ENCODE peak calls at places on chromosomes 4 and X, in ten cellular contexts. One of them, this sample, is unnamed.

GRCh38 chr4:150145090-150145949 is 67.1 kb downstream of the DCLK2 start:
- DNase-seq in Calu3: no peak
- DNase-seq in NAMALWA: no peak
- DNase-seq in fibroblast of gingiva: no peak
- DNase-seq in activated gamma-delta T cell treated with anti-CD3 and anti-CD28 coated beads, Interleukin-2, amount 50 U/mL, for 16 hours: no peak
- DNase-seq in progenitor cell of endocrine pancreas: no peak
- DNase-seq in ACHN: peak; percentile 13
- DNase-seq in stromal cell of bone marrow: no peak
- DNase-seq in T-helper 9 cell: no peak
- DNase-seq in activated naive CD8-positive, alpha-beta T cell treated with anti-CD3 and anti-CD28 coated beads, Interleukin-2, amount 50 U/mL, for 24 hours: no peak
- DNase-seq in this sample: no peak

GRCh38 chr4:36386691-36387090 is 105.3 kb downstream of the DTHD1 start:
- DNase-seq in activated naive CD8-positive, alpha-beta T cell treated with anti-CD3 and anti-CD28 coated beads, Interleukin-2, amount 50 U/mL, for 24 hours: no peak
- DNase-seq in NAMALWA: no peak
- DNase-seq in fibroblast of gingiva: no peak
- DNase-seq in activated gamma-delta T cell treated with anti-CD3 and anti-CD28 coated beads, Interleukin-2, amount 50 U/mL, for 16 hours: no peak
- DNase-seq in Calu3: no peak
- DNase-seq in stromal cell of bone marrow: no peak
- DNase-seq in ACHN: no peak
- DNase-seq in progenitor cell of endocrine pancreas: no peak
- DNase-seq in T-helper 9 cell: no peak
- DNase-seq in this sample: no peak

GRCh38 chr4:98801259-98801725 is 127.6 kb downstream of the EIF4E start:
- DNase-seq in ACHN: no peak
- DNase-seq in activated gamma-delta T cell treated with anti-CD3 and anti-CD28 coated beads, Interleukin-2, amount 50 U/mL, for 16 hours: no peak
- DNase-seq in activated naive CD8-positive, alpha-beta T cell treated with anti-CD3 and anti-CD28 coated beads, Interleukin-2, amount 50 U/mL, for 24 hours: no peak
- DNase-seq in progenitor cell of endocrine pancreas: no peak
- DNase-seq in Calu3: no peak
- DNase-seq in T-helper 9 cell: no peak
- DNase-seq in fibroblast of gingiva: no peak
- DNase-seq in stromal cell of bone marrow: no peak
- DNase-seq in NAMALWA: no peak
- DNase-seq in this sample: no peak

GRCh38 chr4:184755278-184755677 is 21.4 kb upstream of the CENPU start:
- DNase-seq in NAMALWA: no peak
- DNase-seq in fibroblast of gingiva: peak; percentile 45
- DNase-seq in Calu3: no peak
- DNase-seq in activated naive CD8-positive, alpha-beta T cell treated with anti-CD3 and anti-CD28 coated beads, Interleukin-2, amount 50 U/mL, for 24 hours: no peak
- DNase-seq in progenitor cell of endocrine pancreas: no peak
- DNase-seq in stromal cell of bone marrow: no peak
- DNase-seq in ACHN: no peak
- DNase-seq in T-helper 9 cell: no peak
- DNase-seq in activated gamma-delta T cell treated with anti-CD3 and anti-CD28 coated beads, Interleukin-2, amount 50 U/mL, for 16 hours: no peak
- DNase-seq in this sample: no peak

GRCh38 chrX:39983715-39984114 is 114.0 kb downstream of the BCOR start:
- DNase-seq in activated gamma-delta T cell treated with anti-CD3 and anti-CD28 coated beads, Interleukin-2, amount 50 U/mL, for 16 hours: no peak
- DNase-seq in T-helper 9 cell: no peak
- DNase-seq in NAMALWA: no peak
- DNase-seq in activated naive CD8-positive, alpha-beta T cell treated with anti-CD3 and anti-CD28 coated beads, Interleukin-2, amount 50 U/mL, for 24 hours: no peak
- DNase-seq in progenitor cell of endocrine pancreas: no peak
- DNase-seq in Calu3: no peak
- DNase-seq in fibroblast of gingiva: no peak
- DNase-seq in stromal cell of bone marrow: no peak
- DNase-seq in ACHN: no peak
- DNase-seq in this sample: no peak

GRCh38 chrX:118152721-118153120 is 36.1 kb upstream of the KLHL13 start:
- DNase-seq in stromal cell of bone marrow: no peak
- DNase-seq in activated naive CD8-positive, alpha-beta T cell treated with anti-CD3 and anti-CD28 coated beads, Interleukin-2, amount 50 U/mL, for 24 hours: no peak
- DNase-seq in NAMALWA: no peak
- DNase-seq in activated gamma-delta T cell treated with anti-CD3 and anti-CD28 coated beads, Interleukin-2, amount 50 U/mL, for 16 hours: no peak
- DNase-seq in Calu3: no peak
- DNase-seq in T-helper 9 cell: no peak
- DNase-seq in progenitor cell of endocrine pancreas: no peak
- DNase-seq in fibroblast of gingiva: no peak
- DNase-seq in ACHN: no peak
- DNase-seq in this sample: no peak

GRCh38 chrX:72685018-72685417 is 29.1 kb downstream of the PHKA1 start:
- DNase-seq in fibroblast of gingiva: no peak
- DNase-seq in activated gamma-delta T cell treated with anti-CD3 and anti-CD28 coated beads, Interleukin-2, amount 50 U/mL, for 16 hours: no peak
- DNase-seq in NAMALWA: no peak
- DNase-seq in stromal cell of bone marrow: no peak
- DNase-seq in progenitor cell of endocrine pancreas: no peak
- DNase-seq in activated naive CD8-positive, alpha-beta T cell treated with anti-CD3 and anti-CD28 coated beads, Interleukin-2, amount 50 U/mL, for 24 hours: no peak
- DNase-seq in Calu3: no peak
- DNase-seq in ACHN: no peak
- DNase-seq in T-helper 9 cell: no peak
- DNase-seq in this sample: no peak

GRCh38 chr4:121252224-121252806 is 88.2 kb upstream of the TNIP3 start:
- DNase-seq in activated naive CD8-positive, alpha-beta T cell treated with anti-CD3 and anti-CD28 coated beads, Interleukin-2, amount 50 U/mL, for 24 hours: peak; percentile 65
- DNase-seq in T-helper 9 cell: peak; percentile 49
- DNase-seq in activated gamma-delta T cell treated with anti-CD3 and anti-CD28 coated beads, Interleukin-2, amount 50 U/mL, for 16 hours: peak; percentile 38
- DNase-seq in ACHN: peak; percentile 75
- DNase-seq in NAMALWA: peak; percentile 70
- DNase-seq in Calu3: peak; percentile 58
- DNase-seq in fibroblast of gingiva: peak; percentile 61
- DNase-seq in progenitor cell of endocrine pancreas: peak; percentile 31
- DNase-seq in stromal cell of bone marrow: peak; percentile 53
- DNase-seq in this sample: peak; percentile 19

GRCh38 chr4:74501579-74501978 is 56.6 kb downstream of the AREG start:
- DNase-seq in T-helper 9 cell: no peak
- DNase-seq in progenitor cell of endocrine pancreas: no peak
- DNase-seq in ACHN: peak; percentile 43
- DNase-seq in NAMALWA: no peak
- DNase-seq in Calu3: no peak
- DNase-seq in fibroblast of gingiva: peak; percentile 45
- DNase-seq in activated naive CD8-positive, alpha-beta T cell treated with anti-CD3 and anti-CD28 coated beads, Interleukin-2, amount 50 U/mL, for 24 hours: no peak
- DNase-seq in stromal cell of bone marrow: peak; percentile 56
- DNase-seq in activated gamma-delta T cell treated with anti-CD3 and anti-CD28 coated beads, Interleukin-2, amount 50 U/mL, for 16 hours: no peak
- DNase-seq in this sample: no peak

GRCh38 chr4:153342751-153343552 is 1.5 kb upstream of the MND1 start:
- DNase-seq in activated naive CD8-positive, alpha-beta T cell treated with anti-CD3 and anti-CD28 coated beads, Interleukin-2, amount 50 U/mL, for 24 hours: no peak
- DNase-seq in stromal cell of bone marrow: no peak
- DNase-seq in NAMALWA: peak; percentile 60
- DNase-seq in T-helper 9 cell: no peak
- DNase-seq in activated gamma-delta T cell treated with anti-CD3 and anti-CD28 coated beads, Interleukin-2, amount 50 U/mL, for 16 hours: no peak
- DNase-seq in progenitor cell of endocrine pancreas: no peak
- DNase-seq in ACHN: no peak
- DNase-seq in fibroblast of gingiva: no peak
- DNase-seq in Calu3: no peak
- DNase-seq in this sample: no peak

GRCh38 chr4:122481766-122482405 is 25.4 kb upstream of the IL2 start:
- DNase-seq in activated naive CD8-positive, alpha-beta T cell treated with anti-CD3 and anti-CD28 coated beads, Interleukin-2, amount 50 U/mL, for 24 hours: no peak
- DNase-seq in activated gamma-delta T cell treated with anti-CD3 and anti-CD28 coated beads, Interleukin-2, amount 50 U/mL, for 16 hours: no peak
- DNase-seq in stromal cell of bone marrow: peak; percentile 30
- DNase-seq in NAMALWA: no peak
- DNase-seq in Calu3: no peak
- DNase-seq in T-helper 9 cell: no peak
- DNase-seq in ACHN: no peak
- DNase-seq in progenitor cell of endocrine pancreas: no peak
- DNase-seq in fibroblast of gingiva: peak; percentile 10
- DNase-seq in this sample: no peak

GRCh38 chrX:120310861-120311631 is at the start of gene TMEM255A:
- DNase-seq in ACHN: peak; percentile 1
- DNase-seq in NAMALWA: no peak
- DNase-seq in Calu3: no peak
- DNase-seq in stromal cell of bone marrow: no peak
- DNase-seq in activated gamma-delta T cell treated with anti-CD3 and anti-CD28 coated beads, Interleukin-2, amount 50 U/mL, for 16 hours: no peak
- DNase-seq in progenitor cell of endocrine pancreas: no peak
- DNase-seq in T-helper 9 cell: no peak
- DNase-seq in fibroblast of gingiva: no peak
- DNase-seq in activated naive CD8-positive, alpha-beta T cell treated with anti-CD3 and anti-CD28 coated beads, Interleukin-2, amount 50 U/mL, for 24 hours: no peak
- DNase-seq in this sample: no peak